ENCODE peak calls at places on chromosomes 16 and 17, in ten cellular contexts. M is heart left ventricle, O is DND-41, B is astrocyte of the cerebellum, K is heart right ventricle, I is cardiac fibroblast, X is H9, Y is AG04450, L is MCF 10A, S is progenitor cell of endocrine pancreas. F is an unnamed sample.
A peak's percentile ranks its signal among the peaks of the same experiment; 100 is the strongest.

GRCh38 chr17:2635241-2635640 is 41.8 kb downstream of the PAFAH1B1 start:
- DNase-seq in I (no peak), K (no peak), S (no peak), O (no peak), X (no peak), L (no peak), Y (no peak), M (no peak), B (no peak), F (no peak)

GRCh38 chr16:17395849-17396480 is 74.8 kb downstream of the XYLT1 start:
- DNase-seq in X (no peak), O (no peak), S (no peak), L (no peak), B (no peak), Y (no peak), M (peak; percentile 54), I (peak; percentile 19), K (no peak), F (no peak)

GRCh38 chr17:40980594-40980993 is 3.5 kb downstream of the KRT40 start:
- DNase-seq in O (no peak), Y (no peak), L (no peak), S (no peak), X (no peak), B (peak; percentile 12), M (no peak), I (peak; percentile 10), K (no peak), F (no peak)

GRCh38 chr16:3966681-3967080 is 86.2 kb upstream of the CREBBP start:
- DNase-seq in B (no peak), L (no peak), Y (no peak), I (no peak), S (no peak), X (no peak), M (no peak), K (no peak), O (no peak), F (no peak)

GRCh38 chr17:40447148-40447644 is 3.9 kb downstream of the IGFBP4 start:
- DNase-seq in O (no peak), K (peak; percentile 57), X (no peak), Y (no peak), I (peak; percentile 26), B (no peak), S (no peak), L (no peak), M (peak; percentile 58), F (no peak)

GRCh38 chr16:57284206-57284951 is at the start of gene PLLP:
- DNase-seq in X (peak; percentile 58), L (peak; percentile 37), O (no peak), S (peak; percentile 23), B (no peak), I (peak; percentile 29), M (peak; percentile 36), K (no peak), Y (no peak), F (no peak)

GRCh38 chr17:7883781-7884386 is 4.7 kb upstream of the CHD3 start:
- DNase-seq in K (no peak), S (no peak), M (no peak), Y (no peak), O (peak; percentile 18), B (no peak), X (peak; percentile 5), L (no peak), I (peak; percentile 42), F (no peak)

GRCh38 chr17:62656446-62656845 is 29.0 kb downstream of the MRC2 start:
- DNase-seq in I (no peak), K (no peak), B (no peak), O (no peak), X (no peak), S (no peak), L (no peak), Y (no peak), M (no peak), F (no peak)

GRCh38 chr17:57264776-57265175 is 8.5 kb downstream of the MSI2 start:
- DNase-seq in O (no peak), S (no peak), B (no peak), X (no peak), I (no peak), L (peak; percentile 54), Y (no peak), M (no peak), K (no peak), F (no peak)

GRCh38 chr17:63519972-63520882 is 2.9 kb upstream of the KCNH6 start:
- DNase-seq in S (no peak), O (no peak), K (no peak), I (no peak), B (no peak), L (no peak), M (no peak), X (no peak), Y (no peak), F (no peak)

GRCh38 chr16:14640538-14640937 is 7.8 kb downstream of the BFAR start:
- DNase-seq in M (no peak), S (no peak), O (no peak), Y (no peak), X (no peak), K (no peak), I (no peak), B (no peak), L (no peak), F (no peak)

GRCh38 chr16:86626284-86626683 is 47.9 kb downstream of the FOXL1 start:
- DNase-seq in O (no peak), S (no peak), K (no peak), M (no peak), X (no peak), L (no peak), Y (no peak), B (no peak), I (no peak), F (no peak)

GRCh38 chr16:2846511-2847310 is 11.3 kb downstream of the PRSS22 start:
- DNase-seq in S (no peak), X (no peak), O (no peak), B (peak; percentile 5), K (no peak), I (peak; percentile 77), L (peak; percentile 75), M (no peak), Y (peak; percentile 60), F (peak; percentile 79)

GRCh38 chr17:74981318-74981978 is 6.0 kb upstream of the CDR2L start:
- DNase-seq in I (no peak), Y (no peak), L (no peak), M (no peak), O (no peak), X (no peak), K (no peak), S (no peak), B (no peak), F (no peak)

GRCh38 chr17:17917394-17917793 is 54.8 kb downstream of the TOM1L2 start:
- DNase-seq in L (no peak), X (no peak), O (no peak), K (no peak), I (no peak), S (no peak), M (no peak), Y (no peak), B (no peak), F (no peak)

GRCh38 chr16:23137256-23137655 is 12.0 kb downstream of the USP31 start:
- DNase-seq in M (no peak), O (no peak), I (no peak), S (no peak), K (no peak), B (no peak), X (no peak), L (no peak), Y (no peak), F (no peak)

GRCh38 chr16:69936252-69936651 is 14.9 kb upstream of the CLEC18A start:
- DNase-seq in L (no peak), Y (no peak), X (no peak), M (no peak), B (no peak), K (no peak), S (no peak), I (no peak), O (no peak), F (no peak)

GRCh38 chr16:81350306-81350615 is 35.5 kb downstream of the GAN start:
- DNase-seq in O (no peak), I (peak; percentile 22), Y (no peak), X (no peak), M (no peak), S (no peak), K (no peak), B (no peak), L (peak; percentile 14), F (no peak)
- TF ChIP-seq CTCF in O (peak; percentile 8), I (peak; percentile 3), Y (no peak), X (peak; percentile 28), M (no peak), S (no peak), K (peak; percentile 24), B (no peak), L (no peak), F (peak; percentile 25)

DNA sequence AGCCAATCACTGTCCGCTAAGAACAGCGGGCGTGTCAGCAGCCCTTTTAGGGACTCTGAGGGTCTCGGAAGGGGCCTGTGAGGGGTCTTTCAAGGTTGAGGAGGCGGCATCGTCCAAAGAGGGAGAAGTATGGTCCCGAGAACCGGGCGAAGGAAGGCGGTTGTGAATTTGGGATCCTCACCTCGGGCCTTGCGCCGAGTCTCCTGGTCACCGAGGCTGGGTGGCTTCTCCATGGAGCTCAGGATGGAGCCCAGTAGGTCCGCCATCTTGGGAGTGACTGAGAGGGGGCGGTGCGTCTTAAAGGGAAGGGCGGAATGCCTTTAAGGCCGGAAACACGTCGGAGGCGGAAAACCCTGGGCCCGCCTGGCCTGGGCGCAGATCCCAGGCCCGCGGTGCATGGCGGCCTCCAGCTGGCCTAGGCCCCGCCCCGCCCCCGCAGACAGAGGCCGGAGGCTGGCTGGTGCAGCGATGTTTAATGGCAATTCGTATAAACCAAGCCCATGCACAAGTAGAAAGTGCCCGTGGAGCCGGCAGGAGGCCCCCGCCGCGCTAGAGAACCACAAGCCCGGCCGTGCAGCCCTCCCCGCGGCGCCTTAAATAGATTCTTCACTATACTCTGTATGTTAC is at the start of gene SPAG7:
- DNase-seq in X (peak; percentile 98), S (peak; percentile 94), K (peak; percentile 94), I (peak; percentile 99), L (peak; percentile 95), M (peak; percentile 95), Y (peak; percentile 96), O (peak; percentile 95), B (peak; percentile 95), F (peak; percentile 84)
- TF ChIP-seq CTCF in X (no peak), S (no peak), K (peak; percentile 29), I (no peak), L (no peak), M (peak; percentile 19), Y (no peak), O (peak; percentile 3), B (no peak), F (no peak)

DNA sequence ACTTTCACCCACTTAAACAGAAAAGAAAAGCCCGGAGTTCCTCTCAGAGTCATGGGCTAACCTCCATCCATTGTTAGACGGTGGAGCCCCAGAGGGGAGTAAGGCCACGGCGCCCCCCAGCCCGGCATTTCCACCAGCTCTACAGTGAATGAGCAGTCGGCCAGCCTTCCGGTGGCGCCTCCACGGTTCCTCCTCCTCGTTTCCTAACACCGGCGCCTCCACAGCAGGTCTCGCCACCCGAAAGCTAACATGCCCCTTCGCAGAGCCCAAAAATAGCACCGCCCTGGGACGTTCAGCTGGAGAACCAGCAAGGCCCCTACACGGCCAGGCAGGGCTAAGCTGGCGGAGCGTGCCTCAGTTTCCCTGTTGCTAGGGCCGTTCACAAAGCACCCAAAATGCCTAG is 858 bp downstream of the MMD start:
- DNase-seq in Y (no peak), S (peak; percentile 10), O (peak; percentile 56), X (no peak), B (no peak), I (no peak), M (peak; percentile 66), L (peak; percentile 33), K (peak; percentile 54), F (no peak)
- TF ChIP-seq CTCF in Y (no peak), S (no peak), O (no peak), X (no peak), B (no peak), I (no peak), M (no peak), L (no peak), K (no peak), F (no peak)

GRCh38 chr16:31074814-31075183 is 577 bp downstream of the ZNF646 start:
- DNase-seq in X (no peak), Y (no peak), S (no peak), B (no peak), L (no peak), K (no peak), I (no peak), O (no peak), M (no peak), F (no peak)
- TF ChIP-seq CTCF in X (no peak), Y (peak; percentile 14), S (no peak), B (no peak), L (no peak), K (no peak), I (no peak), O (peak; percentile 25), M (no peak), F (no peak)